ENCODE peak calls at places on chromosome 13, in seven cellular contexts. P is HS-27A; O is fibroblast of gingiva; D is T-helper 2 cell; N is iris pigment epithelial cell; T is HAP-1; Z is stimulated activated CD8-positive, alpha-beta memory T cell treated with anti-CD3 and anti-CD28 coated beads, Interleukin-2, amount 100 ng/mL, for 48 hours. W is an unnamed sample.

GRCh38 chr13:103443604-103444003 is 377.4 kb upstream of the SLC10A2 start:
- DNase-seq in P (no peak), O (no peak), D (no peak), N (no peak), T (no peak), Z (no peak), W (no peak)

GRCh38 chr13:101527130-101527529 is 74.7 kb downstream of the ITGBL1 start:
- DNase-seq in P (no peak), O (no peak), D (no peak), N (peak), T (no peak), Z (no peak), W (no peak)

GRCh38 chr13:67303661-67304333 is 73.7 kb upstream of the PCDH9 start:
- DNase-seq in P (no peak), O (no peak), D (no peak), N (no peak), T (no peak), Z (no peak), W (no peak)

GRCh38 chr13:67736646-67737420 is 506.7 kb upstream of the PCDH9 start:
- DNase-seq in P (peak), O (peak), D (no peak), N (peak), T (peak), Z (no peak), W (no peak)

GRCh38 chr13:86409466-86410241 is 610.4 kb upstream of the SLITRK6 start:
- DNase-seq in P (no peak), O (no peak), D (no peak), N (no peak), T (no peak), Z (no peak), W (no peak)

GRCh38 chr13:81540777-81541176 is 1199.9 kb upstream of the SPRY2 start:
- DNase-seq in P (no peak), O (no peak), D (no peak), N (peak), T (no peak), Z (no peak), W (no peak)

GRCh38 chr13:99013951-99014350 is 36.1 kb upstream of the DOCK9 start:
- DNase-seq in P (no peak), O (no peak), D (no peak), N (no peak), T (no peak), Z (no peak), W (no peak)

GRCh38 chr13:113887700-113888201 is 23.9 kb upstream of the GAS6 start:
- DNase-seq in P (no peak), O (peak), D (no peak), N (no peak), T (no peak), Z (no peak), W (no peak)

GRCh38 chr13:19818223-19818842 is 35.6 kb upstream of the PSPC1 start:
- DNase-seq in P (no peak), O (no peak), D (peak), N (peak), T (peak), Z (peak), W (peak)

GRCh38 chr13:52842440-52842839 is 6.0 kb downstream of the PCDH8 start:
- DNase-seq in P (no peak), O (no peak), D (no peak), N (no peak), T (no peak), Z (no peak), W (no peak)

GRCh38 chr13:38781539-38781938 is 94.7 kb downstream of the FREM2 start:
- DNase-seq in P (no peak), O (no peak), D (no peak), N (no peak), T (no peak), Z (no peak), W (no peak)

W was measured in CD4-positive, alpha-beta T cell.